ENCODE peak calls at places on chromosomes 16 and 17, in five cellular contexts. G is GM23248; W is BE2C; X is suprapubic skin; C is CD8-positive, alpha-beta T cell. N is an unnamed sample.

GRCh38 chr17:34981538-34982241 is 1.4 kb downstream of the LIG3 start:
- DNase-seq in X (no peak), W (no peak), G (peak; percentile 56), C (no peak), N (no peak)

GRCh38 chr17:6241381-6241780 is 171.2 kb downstream of the WSCD1 start:
- DNase-seq in X (no peak), W (no peak), C (no peak), G (no peak), N (no peak)

GRCh38 chr17:80187493-80187892 is 17.7 kb downstream of the CARD14 start:
- DNase-seq in G (peak; percentile 77), X (peak; percentile 78), W (no peak), C (no peak), N (no peak)

GRCh38 chr17:17911003-17911613 is 61.1 kb downstream of the TOM1L2 start:
- DNase-seq in G (no peak), W (peak; percentile 68), X (no peak), C (no peak), N (no peak)

GRCh38 chr16:19698480-19699465 is 19.3 kb downstream of the KNOP1 start:
- DNase-seq in C (no peak), G (peak; percentile 79), W (no peak), X (no peak), N (no peak)

GRCh38 chr16:57611184-57611583 is 17.2 kb upstream of the ADGRG1 start:
- DNase-seq in W (no peak), G (peak; percentile 63), X (no peak), C (no peak), N (no peak)

GRCh38 chr17:79023886-79024771 is at the start of gene C1QTNF1:
- DNase-seq in W (peak; percentile 63), C (peak; percentile 32), X (peak; percentile 75), G (peak; percentile 78), N (no peak)

GRCh38 chr16:615122-615521 is 15.7 kb upstream of the WFIKKN1 start:
- DNase-seq in C (no peak), W (no peak), X (no peak), G (no peak), N (no peak)

GRCh38 chr17:73402466-73402865 is 90.7 kb upstream of the CDC42EP4 start:
- DNase-seq in W (no peak), G (no peak), X (no peak), C (no peak), N (no peak)

GRCh38 chr17:7573324-7574080 is 5.9 kb upstream of the CD68 start:
- DNase-seq in W (peak; percentile 82), G (peak; percentile 95), X (peak; percentile 95), C (peak; percentile 93), N (peak; percentile 69)

GRCh38 chr16:88963583-88963982 is 13.4 kb downstream of the CBFA2T3 start:
- DNase-seq in W (no peak), X (no peak), G (no peak), C (peak; percentile 1), N (no peak)

GRCh38 chr16:67936124-67936875 is at the start of gene PSMB10:
- DNase-seq in X (peak; percentile 83), C (peak; percentile 34), G (peak; percentile 59), W (peak; percentile 40), N (peak; percentile 35)

GRCh38 chr17:81460856-81461460 is 51.6 kb downstream of the ACTG1 start:
- DNase-seq in G (no peak), W (no peak), X (no peak), C (no peak), N (no peak)

GRCh38 chr16:50251375-50252081 is 14.8 kb upstream of the ADCY7 start:
- DNase-seq in W (no peak), X (peak; percentile 57), C (no peak), G (peak; percentile 98), N (no peak)

GRCh38 chr17:56833023-56833811 is 503 bp downstream of the C17orf67 start:
- DNase-seq in X (peak; percentile 75), W (peak; percentile 24), G (peak; percentile 79), C (peak; percentile 71), N (no peak)

GRCh38 chr16:86895609-86896008 is 317.3 kb downstream of the FOXL1 start:
- DNase-seq in C (no peak), X (no peak), G (no peak), W (no peak), N (no peak)

GRCh38 chr17:78226752-78227454 is 4.5 kb upstream of the TMEM235 start:
- DNase-seq in G (no peak), W (no peak), X (no peak), C (no peak), N (no peak)

GRCh38 chr17:7851438-7852261 is 3.2 kb upstream of the TMEM88 start:
- DNase-seq in X (peak; percentile 95), W (peak; percentile 87), C (peak; percentile 96), G (peak; percentile 93), N (no peak)

GRCh38 chr16:57371494-57372371 is 557 bp upstream of the CX3CL1 start:
- DNase-seq in C (no peak), G (no peak), X (no peak), W (no peak), N (no peak)

DNA sequence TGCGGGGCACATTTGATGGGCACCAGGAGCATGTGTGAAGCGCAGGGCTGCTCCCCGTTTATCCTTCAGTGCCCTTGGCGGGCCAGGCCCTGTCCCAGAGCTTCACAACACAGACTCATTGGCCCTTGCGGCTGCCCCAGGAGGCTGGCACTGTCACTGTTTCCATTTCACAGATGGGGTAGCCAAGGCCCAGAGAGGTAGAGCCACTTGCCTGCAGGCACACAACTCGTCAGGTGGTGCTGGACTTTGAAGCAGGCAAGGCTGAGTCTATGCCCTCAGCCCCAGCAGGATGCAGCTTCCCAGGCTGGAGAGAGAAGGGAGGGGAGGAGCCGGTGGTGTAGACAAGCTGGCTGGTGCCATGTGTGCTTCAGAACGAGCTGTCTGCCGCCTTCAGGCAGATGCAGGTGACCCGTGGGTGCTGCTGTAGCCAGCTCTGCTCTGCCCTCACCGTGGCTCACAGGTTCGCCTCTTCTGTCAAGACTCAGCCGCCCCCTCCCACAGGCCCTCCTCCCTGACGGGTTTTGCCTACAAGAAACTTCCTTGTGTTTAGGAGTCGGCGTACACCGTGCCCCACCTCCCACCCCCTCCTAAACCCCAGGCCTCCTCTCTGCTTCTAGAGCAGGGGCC is 232.3 kb upstream of the CIBAR2 start:
- DNase-seq in X (no peak), G (no peak), W (no peak), C (no peak), N (no peak)
- H3K4me1 ChIP-seq in X (peaks cover 10% of the 10 kb centered on the region), G (no peaks in the 10 kb centered on the region), W (peaks cover 19% of the 10 kb centered on the region), C (no peaks in the 10 kb centered on the region), N (no peaks in the 10 kb centered on the region)

GRCh38 chr16:85641305-85641704 is 28.2 kb downstream of the GSE1 start:
- DNase-seq in W (no peak), X (no peak), G (no peak), C (no peak), N (no peak)

GRCh38 chr16:85640254-85640558 is 27.1 kb downstream of the GSE1 start:
- DNase-seq in C (no peak), W (no peak), G (no peak), X (no peak), N (no peak)

GRCh38 chr16:85639529-85640253 is 26.6 kb downstream of the GSE1 start:
- DNase-seq in G (peak; percentile 57), C (no peak), W (peak; percentile 84), X (peak; percentile 73), N (no peak)

GRCh38 chr16:85641776-85642176 is 28.7 kb downstream of the GSE1 start:
- DNase-seq in G (peak; percentile 64), C (no peak), X (peak; percentile 73), W (no peak), N (no peak)

DNA sequence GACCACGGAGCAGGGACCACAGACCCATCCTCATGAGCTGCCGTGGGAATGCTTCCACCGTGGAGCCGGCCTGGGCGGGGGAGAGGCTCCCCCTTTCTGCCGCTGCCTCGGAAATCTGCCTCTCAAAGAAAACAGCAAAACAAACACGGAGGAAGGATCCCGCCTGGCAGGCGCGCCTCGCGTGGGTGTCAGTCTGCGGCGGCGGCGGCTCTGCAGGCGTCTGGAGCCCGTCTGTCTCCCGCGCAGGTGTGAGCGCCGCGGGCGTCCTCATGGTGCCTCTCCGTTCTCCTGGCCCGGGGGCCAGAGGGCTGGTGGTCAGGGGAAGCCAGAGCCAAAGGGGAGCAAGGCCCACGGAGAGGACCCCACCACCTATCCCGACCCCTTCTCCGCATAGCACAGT is 27.5 kb downstream of the GSE1 start:
- DNase-seq in C (no peak), G (no peak), X (no peak), W (no peak), N (no peak)
- H3K4me1 ChIP-seq in C (peaks cover 15% of the 10 kb centered on the region), G (peaks cover 3% of the 10 kb centered on the region), X (peaks cover 79% of the 10 kb centered on the region), W (peaks cover 41% of the 10 kb centered on the region), N (peaks cover 54% of the 10 kb centered on the region)

GRCh38 chr16:23944381-23944780 is 108.6 kb downstream of the PRKCB start:
- DNase-seq in G (no peak), W (no peak), C (no peak), X (no peak), N (no peak)
- H3K4me1 ChIP-seq in G (no peaks in the 10 kb centered on the region), W (no peaks in the 10 kb centered on the region), C (peaks cover 45% of the 10 kb centered on the region), X (no peaks in the 10 kb centered on the region), N (no peaks in the 10 kb centered on the region)

GRCh38 chr17:63832455-63832854 is 5.0 kb upstream of the FTSJ3 start:
- DNase-seq in W (no peak), C (no peak), G (no peak), X (no peak), N (no peak)

GRCh38 chr17:63832014-63832413 is 4.6 kb upstream of the FTSJ3 start:
- DNase-seq in X (no peak), G (no peak), W (no peak), C (no peak), N (no peak)

GRCh38 chr17:63834431-63835166 is 7.1 kb upstream of the FTSJ3 start:
- DNase-seq in C (peak; percentile 54), G (peak; percentile 95), X (no peak), W (peak; percentile 89), N (no peak)

GRCh38 chr17:63833741-63834373 is 6.4 kb upstream of the FTSJ3 start:
- DNase-seq in G (no peak), X (no peak), W (no peak), C (no peak), N (no peak)

GRCh38 chr17:63833026-63833740 is 5.7 kb upstream of the FTSJ3 start:
- DNase-seq in C (no peak), W (no peak), G (no peak), X (no peak), N (no peak)
- H3K4me1 ChIP-seq in C (peaks cover 65% of the 10 kb centered on the region), W (peaks cover 7% of the 10 kb centered on the region), G (peaks cover 10% of the 10 kb centered on the region), X (peaks cover 53% of the 10 kb centered on the region), N (peaks cover 28% of the 10 kb centered on the region)

DNA sequence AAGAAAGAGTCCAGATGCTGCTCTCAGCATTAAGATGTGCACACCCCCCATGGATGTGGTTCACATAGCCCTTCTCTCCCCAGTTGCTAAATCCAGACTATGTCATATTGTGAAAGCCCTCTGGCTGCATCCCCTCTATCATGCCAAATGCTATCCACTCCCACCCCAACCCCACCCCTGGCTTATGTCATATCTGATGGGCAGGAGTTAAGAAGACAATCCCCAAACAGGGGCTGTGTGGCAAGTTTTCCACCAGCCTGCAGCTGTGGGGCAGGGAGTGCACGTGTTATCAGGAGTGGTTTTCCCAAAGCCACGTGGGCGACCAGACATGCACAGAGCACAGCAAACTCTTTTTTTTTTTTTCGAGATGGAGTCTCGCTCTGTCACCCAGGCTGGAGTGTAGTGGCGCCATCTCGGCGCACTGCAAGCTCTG is 10.0 kb downstream of the FAM117A start:
- DNase-seq in C (no peak), W (peak; percentile 82), G (no peak), X (peak; percentile 85), N (no peak)
- H3K4me1 ChIP-seq in C (peaks cover 74% of the 10 kb centered on the region), W (peaks cover 9% of the 10 kb centered on the region), G (no peaks in the 10 kb centered on the region), X (peaks cover 22% of the 10 kb centered on the region), N (peaks cover 13% of the 10 kb centered on the region)